ENCODE peak calls at places on chromosomes 7 and 10, in five cellular contexts. O is foreskin fibroblast, H is brain microvascular endothelial cell, N is tibial nerve, W is heart right ventricle. J is an unnamed sample.

GRCh38 chr7:113086928-113087277 is 276 bp upstream of the GPR85 start:
- DNase-seq in O (no peak), H (no peak), N (no peak), W (no peak), J (no peak)

GRCh38 chr7:102431617-102432298 is 1.6 kb upstream of the ORAI2 start:
- DNase-seq in O (peak), H (no peak), N (no peak), W (no peak), J (no peak)

GRCh38 chr7:3217166-3217565 is 83.9 kb upstream of the SDK1 start:
- DNase-seq in O (no peak), H (peak), N (no peak), W (peak), J (peak)

GRCh38 chr7:115097175-115097671 is 175.3 kb downstream of the MDFIC start:
- DNase-seq in O (peak), H (peak), N (no peak), W (no peak), J (peak)

GRCh38 chr7:129066290-129067131 is 11.6 kb upstream of the TNPO3 start:
- DNase-seq in O (peak), H (peak), N (no peak), W (no peak), J (peak)

GRCh38 chr7:128837521-128837921 is 7.3 kb downstream of the FLNC start:
- DNase-seq in O (no peak), H (no peak), N (no peak), W (peak), J (no peak)

GRCh38 chr7:76310102-76310957 is 7.9 kb downstream of the HSPB1 start:
- DNase-seq in O (peak), H (no peak), N (no peak), W (no peak), J (peak)

GRCh38 chr10:133258818-133259602 is 17.7 kb downstream of the ADAM8 start:
- DNase-seq in O (peak), H (peak), N (peak), W (peak), J (peak)

GRCh38 chr7:23114854-23115253 is 9.3 kb downstream of the KLHL7 start:
- DNase-seq in O (peak), H (no peak), N (no peak), W (no peak), J (no peak)

GRCh38 chr7:37732253-37732652 is 48.7 kb downstream of the GPR141 start:
- DNase-seq in O (peak), H (no peak), N (peak), W (peak), J (no peak)

GRCh38 chr10:104435822-104436221 is 82.2 kb downstream of the CFAP58 start:
- DNase-seq in O (peak), H (no peak), N (no peak), W (no peak), J (no peak)

GRCh38 chr7:17560516-17560915 is 262.1 kb downstream of the AHR start:
- DNase-seq in O (no peak), H (no peak), N (no peak), W (no peak), J (no peak)

GRCh38 chr10:70192325-70192966 is 22.1 kb upstream of the SAR1A start:
- DNase-seq in O (peak), H (no peak), N (no peak), W (no peak), J (no peak)

GRCh38 chr7:91789558-91789957 is 90.9 kb downstream of the MTERF1 start:
- DNase-seq in O (no peak), H (no peak), N (no peak), W (no peak), J (no peak)

GRCh38 chr10:5530846-5531557 is 6.2 kb downstream of the CALML3 start:
- DNase-seq in O (no peak), H (no peak), N (no peak), W (no peak), J (no peak)

GRCh38 chr10:99394256-99394655 is 36.2 kb downstream of the GOT1 start:
- DNase-seq in O (no peak), H (no peak), N (no peak), W (no peak), J (no peak)

GRCh38 chr7:133070562-133070961 is 11.3 kb downstream of the CHCHD3 start:
- DNase-seq in O (no peak), H (no peak), N (no peak), W (no peak), J (no peak)

GRCh38 chr7:13850185-13850752 is 139.2 kb downstream of the ETV1 start:
- DNase-seq in O (peak), H (peak), N (no peak), W (no peak), J (peak)

GRCh38 chr7:118621810-118622209 is 397.3 kb downstream of the ANKRD7 start:
- DNase-seq in O (no peak), H (no peak), N (no peak), W (no peak), J (no peak)

GRCh38 chr7:141198191-141198958 is 124.5 kb downstream of the TMEM178B start:
- DNase-seq in O (no peak), H (no peak), N (no peak), W (no peak), J (no peak)

GRCh38 chr10:129530486-129531065 is 63.5 kb downstream of the MGMT start:
- DNase-seq in O (peak), H (no peak), N (no peak), W (no peak), J (no peak)

GRCh38 chr7:43141091-43141490 is 28.6 kb downstream of the HECW1 start:
- DNase-seq in O (no peak), H (no peak), N (no peak), W (no peak), J (peak)

GRCh38 chr7:151252961-151253691 is 4.6 kb upstream of the SMARCD3 start:
- DNase-seq in O (no peak), H (no peak), N (no peak), W (no peak), J (no peak)

GRCh38 chr10:26780793-26781601 is 79.8 kb downstream of the ABI1 start:
- DNase-seq in O (peak), H (peak), N (no peak), W (no peak), J (peak)
- H3K4me3 ChIP-seq in O (no peak), H (no peak), N (no peak), W (no peak), J (no peak)

GRCh38 chr7:157238087-157238486 is 98.7 kb upstream of the DNAJB6 start:
- DNase-seq in O (peak), H (no peak), N (no peak), W (no peak), J (no peak)
- TF ChIP-seq CTCF in O (no peak), H (peak), N (no peak), W (no peak), J (peak)

DNA sequence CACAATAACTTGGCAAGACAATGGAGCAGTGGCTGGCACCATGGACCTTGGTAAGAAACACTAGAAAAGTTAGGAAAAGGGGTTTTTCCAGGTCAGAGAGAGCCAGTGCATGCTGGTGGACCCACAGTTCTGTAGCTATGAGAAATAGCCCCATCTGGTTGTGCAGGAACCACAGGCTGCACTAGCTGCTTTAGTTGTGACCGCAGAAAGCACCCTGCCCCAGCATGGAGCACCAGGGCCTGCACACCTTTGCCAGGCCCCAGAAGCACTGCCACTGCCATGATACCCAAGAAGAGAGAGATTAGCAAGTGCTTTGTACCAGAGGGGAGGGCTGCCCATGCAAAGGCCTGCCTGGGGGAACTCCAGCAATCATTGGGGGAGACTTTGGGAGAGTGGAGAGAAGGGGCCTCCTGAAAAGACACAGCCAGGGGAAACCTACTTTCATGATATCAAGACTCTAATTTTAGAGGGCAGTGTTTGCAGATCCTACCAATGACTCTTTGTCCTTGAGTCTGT is 256.1 kb upstream of the C7orf33 start:
- DNase-seq in O (no peak), H (no peak), N (no peak), W (no peak), J (no peak)
- H3K4me3 ChIP-seq in O (no peak), H (no peak), N (no peak), W (no peak), J (no peak)

GRCh38 chr7:5679741-5680473 is 101.6 kb downstream of the RNF216 start:
- DNase-seq in O (no peak), H (no peak), N (no peak), W (peak), J (no peak)

GRCh38 chr7:5677538-5678294 is 103.7 kb downstream of the RNF216 start:
- DNase-seq in O (peak), H (peak), N (peak), W (peak), J (peak)

GRCh38 chr7:5681423-5681822 is 100.0 kb downstream of the RNF216 start:
- DNase-seq in O (no peak), H (no peak), N (no peak), W (no peak), J (no peak)

GRCh38 chr7:5679047-5679740 is 102.3 kb downstream of the RNF216 start:
- DNase-seq in O (no peak), H (no peak), N (no peak), W (no peak), J (no peak)

DNA sequence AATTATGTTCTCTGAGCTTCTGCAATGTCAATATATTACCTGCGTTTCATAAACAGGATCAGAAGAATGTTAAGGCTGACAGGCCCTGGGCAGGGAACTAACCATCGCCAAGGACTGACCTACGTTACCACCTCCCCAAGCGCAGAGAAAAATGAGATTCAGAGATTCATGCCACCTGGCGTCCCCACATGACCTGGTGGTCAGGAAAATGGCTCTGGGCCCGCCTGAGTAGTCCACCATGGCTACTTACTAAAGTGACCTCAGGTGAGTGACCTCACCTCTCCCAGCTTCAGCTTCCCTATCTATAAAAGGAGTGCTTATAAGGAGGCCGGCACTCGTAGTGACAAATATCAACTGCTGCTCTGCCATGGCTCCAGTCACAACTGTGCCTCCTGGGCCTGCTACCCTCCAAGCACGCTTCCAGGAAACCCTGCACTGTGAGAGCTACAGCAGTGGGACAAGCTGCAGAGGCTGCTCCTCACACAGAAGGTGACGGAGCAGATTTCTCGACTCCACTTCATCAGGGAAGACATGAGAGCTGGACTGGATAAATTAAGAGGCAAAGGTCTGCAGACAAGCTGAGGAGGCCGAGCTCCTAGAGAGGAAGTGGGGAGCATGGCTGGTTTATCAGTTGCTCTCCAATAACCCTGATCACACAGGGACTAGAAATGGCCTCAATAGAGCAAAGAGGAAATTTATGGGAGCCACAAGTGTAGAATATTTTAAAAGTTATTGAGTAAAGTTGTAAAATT is 103.0 kb downstream of the RNF216 start:
- DNase-seq in O (no peak), H (no peak), N (no peak), W (no peak), J (no peak)
- TF ChIP-seq CTCF in O (no peak), H (no peak), N (no peak), W (no peak), J (no peak)

GRCh38 chr10:33930079-33930478 is 595.6 kb upstream of the NRP1 start:
- DNase-seq in O (no peak), H (no peak), N (no peak), W (no peak), J (no peak)
- H3K4me3 ChIP-seq in O (no peak), H (no peak), N (no peak), W (no peak), J (no peak)

GRCh38 chr7:127390186-127390816 is 2.2 kb downstream of the ZNF800 start:
- DNase-seq in O (no peak), H (no peak), N (no peak), W (no peak), J (no peak)

GRCh38 chr7:127392566-127393369 is at the start of gene ZNF800:
- DNase-seq in O (peak), H (peak), N (peak), W (peak), J (peak)

GRCh38 chr7:127390817-127391590 is 1.5 kb downstream of the ZNF800 start:
- DNase-seq in O (no peak), H (no peak), N (no peak), W (no peak), J (no peak)

GRCh38 chr7:127392182-127392565 is 334 bp downstream of the ZNF800 start:
- DNase-seq in O (peak), H (peak), N (no peak), W (peak), J (peak)

GRCh38 chr7:127391591-127392181 is 822 bp downstream of the ZNF800 start:
- DNase-seq in O (peak), H (peak), N (no peak), W (peak), J (peak)
- TF ChIP-seq CTCF in O (no peak), H (no peak), N (no peak), W (no peak), J (no peak)

GRCh38 chr10:61941202-61941651 is 39.7 kb downstream of the ARID5B start:
- DNase-seq in O (no peak), H (no peak), N (no peak), W (no peak), J (no peak)
- H3K4me3 ChIP-seq in O (no peak), H (no peak), N (no peak), W (no peak), J (no peak)

GRCh38 chr10:71404510-71405295 is 8.0 kb downstream of the CDH23 start:
- DNase-seq in O (no peak), H (no peak), N (no peak), W (no peak), J (no peak)
- TF ChIP-seq CTCF in O (no peak), H (no peak), N (no peak), W (no peak), J (no peak)

GRCh38 chr10:484925-485661 is 204.4 kb downstream of the DIP2C start:
- DNase-seq in O (no peak), H (peak), N (no peak), W (no peak), J (peak)

GRCh38 chr10:485776-486572 is 203.5 kb downstream of the DIP2C start:
- DNase-seq in O (peak), H (no peak), N (no peak), W (no peak), J (no peak)

GRCh38 chr10:483266-483665 is 206.2 kb downstream of the DIP2C start:
- DNase-seq in O (no peak), H (no peak), N (no peak), W (peak), J (no peak)

GRCh38 chr10:482848-483247 is 206.6 kb downstream of the DIP2C start:
- DNase-seq in O (no peak), H (no peak), N (no peak), W (no peak), J (no peak)

DNA sequence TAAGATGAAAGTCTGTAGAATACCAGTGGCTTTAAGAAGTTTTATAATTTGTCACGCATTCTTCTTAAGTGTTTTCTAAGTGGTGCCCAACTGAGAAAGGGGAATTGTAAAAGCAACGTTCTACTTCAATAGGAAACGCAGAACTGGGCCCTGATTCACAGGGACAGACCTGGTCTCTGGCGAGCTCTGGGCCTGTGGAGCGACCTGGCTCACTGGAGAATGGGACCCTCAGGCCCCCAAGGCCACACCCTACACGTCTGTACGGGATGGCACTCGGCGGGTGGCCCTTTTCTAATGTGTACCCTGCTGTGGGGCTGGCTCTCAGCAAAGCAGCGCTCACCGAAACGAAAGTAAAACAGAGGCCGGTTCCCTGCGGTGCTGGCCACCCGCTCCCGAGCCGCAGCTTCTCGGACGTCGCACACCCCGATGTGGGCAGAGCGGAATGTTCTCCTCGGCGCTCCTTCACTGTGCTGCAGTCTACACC is 205.0 kb downstream of the DIP2C start:
- DNase-seq in O (peak), H (peak), N (no peak), W (no peak), J (peak)
- H3K4me3 ChIP-seq in O (peak), H (peak), N (peak), W (peak), J (peak)

GRCh38 chr7:152523916-152524315 is 88.1 kb upstream of the KMT2C start:
- DNase-seq in O (no peak), H (no peak), N (no peak), W (no peak), J (no peak)
- TF ChIP-seq CTCF in O (no peak), H (no peak), N (no peak), W (no peak), J (no peak)

J was measured in astrocyte of the spinal cord.